ENCODE peak calls at places on chromosomes 1 and 21, in five cellular contexts. J, U, L, T and D are unnamed samples.

GRCh38 chr21:34579411-34579810 is 35.5 kb downstream of the RCAN1 start:
- DNase-seq in J (no peak), U (no peak), L (no peak), T (no peak), D (no peak)

GRCh38 chr1:203276408-203276807 is 28.9 kb upstream of the BTG2 start:
- DNase-seq in J (no peak), U (no peak), L (no peak), T (no peak), D (no peak)

GRCh38 chr21:39004776-39005605 is 178.3 kb downstream of the PSMG1 start:
- DNase-seq in J (no peak), U (peak), L (no peak), T (no peak), D (no peak)

GRCh38 chr1:23868848-23869450 is 859 bp upstream of the FUCA1 start:
- DNase-seq in J (no peak), U (peak), L (no peak), T (no peak), D (no peak)

GRCh38 chr1:19650416-19651140 is 6.5 kb downstream of the NBL1 start:
- DNase-seq in J (no peak), U (peak), L (no peak), T (no peak), D (no peak)

GRCh38 chr1:101165944-101166343 is 70.9 kb upstream of the S1PR1 start:
- DNase-seq in J (no peak), U (no peak), L (no peak), T (no peak), D (no peak)

GRCh38 chr21:36059823-36060158 is 535 bp downstream of the SETD4 start:
- DNase-seq in J (no peak), U (peak), L (no peak), T (no peak), D (peak)

GRCh38 chr1:95002657-95003432 is 69.9 kb downstream of the ALG14 start:
- DNase-seq in J (no peak), U (peak), L (no peak), T (peak), D (no peak)

GRCh38 chr1:222616535-222616934 is 1.4 kb upstream of the MIA3 start:
- DNase-seq in J (no peak), U (no peak), L (no peak), T (peak), D (no peak)

GRCh38 chr1:41536296-41536695 is 51.8 kb upstream of the EDN2 start:
- DNase-seq in J (no peak), U (no peak), L (no peak), T (no peak), D (no peak)

GRCh38 chr1:179516976-179517705 is 58.6 kb downstream of the NPHS2 start:
- DNase-seq in J (no peak), U (no peak), L (no peak), T (no peak), D (no peak)

GRCh38 chr1:246425139-246425794 is 81.8 kb downstream of the SMYD3 start:
- DNase-seq in J (no peak), U (peak), L (no peak), T (no peak), D (no peak)
- TF ChIP-seq POLR2A in J (no peak), U (no peak), L (no peak), T (no peak), D (no peak)

GRCh38 chr1:49765034-49765433 is 258.7 kb downstream of the AGBL4 start:
- DNase-seq in J (no peak), U (no peak), L (no peak), T (peak), D (no peak)
- TF ChIP-seq TAF1 in J (no peak), U (no peak), L (no peak), T (no peak), D (no peak)

DNA sequence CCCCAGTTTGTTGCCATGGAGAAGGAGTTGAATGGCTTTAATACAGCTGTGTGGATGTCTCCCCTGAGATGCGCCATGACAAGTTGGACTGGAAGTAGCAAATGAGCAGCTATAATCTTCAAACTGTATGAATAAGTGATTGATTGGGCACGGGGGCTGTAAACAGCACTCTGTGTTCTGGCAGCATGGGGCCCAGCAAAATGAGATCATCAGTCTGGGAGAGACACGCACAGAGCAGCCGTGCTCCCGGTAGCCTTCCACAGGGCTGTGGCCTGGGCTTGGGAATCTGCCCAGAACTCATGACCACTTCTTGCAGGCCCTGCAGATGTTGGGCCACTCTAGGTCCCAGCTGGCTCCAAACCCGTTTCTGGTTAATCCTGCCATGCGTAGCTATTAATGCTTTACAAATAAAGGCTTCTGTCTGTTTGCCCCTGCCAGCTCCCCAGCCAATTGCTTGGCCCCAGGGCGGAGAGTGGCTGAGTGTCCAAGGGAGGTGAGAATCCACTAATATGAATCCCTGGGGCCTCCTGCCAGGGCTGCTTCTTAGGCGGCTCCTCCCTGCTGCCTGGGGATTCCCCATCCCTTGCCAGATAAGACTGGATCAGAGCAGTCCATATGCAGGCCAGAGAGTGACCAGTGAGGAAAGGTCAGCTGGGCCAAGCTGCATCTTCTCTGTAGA is 642.9 kb downstream of the AJAP1 start:
- DNase-seq in J (no peak), U (no peak), L (no peak), T (no peak), D (no peak)
- TF ChIP-seq POLR2AphosphoS5 in J (no peak), U (no peak), L (no peak), T (no peak), D (no peak)

DNA sequence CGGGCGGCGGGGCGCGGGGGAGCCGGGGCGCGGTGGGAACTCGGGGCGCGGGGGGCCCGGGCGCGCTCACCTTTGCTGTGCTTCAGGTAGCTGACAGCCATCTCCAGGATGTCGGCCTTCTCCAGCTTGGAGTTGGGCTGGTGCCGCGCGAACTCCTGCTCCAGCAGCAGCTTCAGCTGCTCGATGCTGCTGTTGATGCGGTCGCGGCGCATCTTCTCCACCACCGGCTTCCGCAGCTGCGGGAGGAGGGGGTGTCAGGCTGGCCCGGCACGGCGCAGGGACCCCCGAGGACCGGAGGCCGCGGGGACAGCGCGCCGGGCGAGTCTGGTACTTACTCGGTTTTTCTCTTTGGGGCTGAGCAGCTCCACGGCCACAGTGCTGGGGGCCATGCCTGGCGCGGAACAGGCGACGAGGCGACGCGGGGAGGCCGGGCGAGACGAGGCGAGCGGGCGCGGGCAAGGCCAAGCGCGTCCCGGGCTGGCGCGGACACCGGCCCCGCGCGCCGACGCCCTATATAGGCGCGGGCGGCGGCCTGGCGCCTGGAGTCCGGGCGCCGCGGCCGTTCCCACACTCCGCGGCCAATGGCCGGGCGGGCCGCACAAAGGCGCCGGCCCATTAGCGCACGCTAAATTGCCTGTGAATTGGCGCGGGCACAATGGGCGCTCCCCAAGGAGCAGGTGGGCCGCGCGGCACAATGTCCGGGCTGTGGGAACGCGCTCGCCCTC is at the start of gene HES5:
- DNase-seq in J (no peak), U (no peak), L (no peak), T (no peak), D (no peak)
- TF ChIP-seq POLR2A in J (no peak), U (no peak), L (no peak), T (no peak), D (no peak)

GRCh38 chr1:76230894-76231293 is 156.3 kb downstream of the ST6GALNAC3 start:
- DNase-seq in J (peak), U (no peak), L (no peak), T (no peak), D (no peak)

GRCh38 chr1:76234061-76234460 is 159.5 kb downstream of the ST6GALNAC3 start:
- DNase-seq in J (no peak), U (no peak), L (no peak), T (no peak), D (no peak)

GRCh38 chr1:76231320-76231719 is 156.8 kb downstream of the ST6GALNAC3 start:
- DNase-seq in J (no peak), U (no peak), L (no peak), T (no peak), D (no peak)

GRCh38 chr1:76229279-76229977 is 154.9 kb downstream of the ST6GALNAC3 start:
- DNase-seq in J (no peak), U (no peak), L (no peak), T (no peak), D (no peak)
- TF ChIP-seq TAF1 in J (no peak), U (no peak), L (no peak), T (no peak), D (no peak)